ENCODE peak calls at places on chromosome 11, in four cellular contexts. L is dorsolateral prefrontal cortex, Z is foreskin keratinocyte, V is astrocyte of the cerebellum. U is an unnamed sample.

GRCh38 chr11:62353841-62354240 is 16.6 kb downstream of the ASRGL1 start:
- DNase-seq in V (no peak), Z (peak), L (no peak), U (no peak)

GRCh38 chr11:43959321-43959995 is 17.0 kb downstream of the C11orf96 start:
- DNase-seq in Z (no peak), L (no peak), V (no peak), U (no peak)

GRCh38 chr11:108881136-108881535 is 216.3 kb downstream of the DDX10 start:
- DNase-seq in Z (no peak), V (no peak), L (no peak), U (no peak)

GRCh38 chr11:123434262-123434661 is 4.2 kb downstream of the GRAMD1B start:
- DNase-seq in L (no peak), Z (no peak), V (no peak), U (peak)

GRCh38 chr11:106399075-106399500 is 321.6 kb downstream of the AASDHPPT start:
- DNase-seq in L (no peak), V (peak), Z (peak), U (no peak)

GRCh38 chr11:100830978-100831732 is 144.1 kb downstream of the ARHGAP42 start:
- DNase-seq in V (peak), L (no peak), Z (peak), U (no peak)

GRCh38 chr11:554824-555499 is 5.6 kb downstream of the LMNTD2 start:
- DNase-seq in L (no peak), V (no peak), Z (no peak), U (peak)

GRCh38 chr11:69320756-69321741 is 27.1 kb downstream of the MYEOV start:
- DNase-seq in L (no peak), Z (peak), V (no peak), U (no peak)

GRCh38 chr11:82405392-82405791 is 328.3 kb downstream of the FAM181B start:
- DNase-seq in L (no peak), Z (no peak), V (no peak), U (no peak)

GRCh38 chr11:36164522-36165250 is 124.5 kb downstream of the COMMD9 start:
- DNase-seq in Z (peak), L (no peak), V (no peak), U (no peak)

GRCh38 chr11:65489061-65489705 is 9.7 kb upstream of the MALAT1 start:
- DNase-seq in Z (no peak), V (no peak), L (peak), U (no peak)

GRCh38 chr11:83727251-83727650 is 441.1 kb upstream of the CCDC90B start:
- DNase-seq in L (no peak), V (no peak), Z (no peak), U (no peak)

GRCh38 chr11:126310229-126310991 is 6.5 kb downstream of the DCPS start:
- DNase-seq in V (peak), L (peak), Z (peak), U (peak)

GRCh38 chr11:69210660-69211035 is 54.9 kb downstream of the SMIM38 start:
- DNase-seq in L (no peak), V (no peak), Z (no peak), U (no peak)

GRCh38 chr11:87092159-87092558 is 54.4 kb downstream of the TMEM135 start:
- DNase-seq in L (no peak), Z (peak), V (no peak), U (no peak)

GRCh38 chr11:87252869-87253268 is 215.1 kb downstream of the TMEM135 start:
- DNase-seq in V (no peak), L (no peak), Z (no peak), U (no peak)

GRCh38 chr11:77471520-77472234 is 2.2 kb downstream of the PAK1 start:
- DNase-seq in Z (peak), V (no peak), L (no peak), U (peak)

GRCh38 chr11:114111369-114112042 is 52.0 kb downstream of the ZBTB16 start:
- DNase-seq in V (peak), Z (no peak), L (no peak), U (no peak)

GRCh38 chr11:95805869-95806268 is 15.6 kb downstream of the CEP57 start:
- DNase-seq in L (no peak), V (no peak), Z (no peak), U (no peak)

GRCh38 chr11:1760351-1761109 is 3.2 kb downstream of the CTSD start:
- DNase-seq in V (no peak), L (peak), Z (no peak), U (peak)

GRCh38 chr11:82038151-82038550 is 695.5 kb downstream of the FAM181B start:
- DNase-seq in V (no peak), L (no peak), Z (no peak), U (no peak)

GRCh38 chr11:30107899-30108298 is 91.1 kb upstream of the KCNA4 start:
- DNase-seq in Z (peak), L (no peak), V (peak), U (no peak)

GRCh38 chr11:34223021-34223813 is 117.8 kb downstream of the NAT10 start:
- DNase-seq in L (no peak), V (peak), Z (no peak), U (no peak)

GRCh38 chr11:37506516-37506915 is 908.5 kb upstream of the RAG2 start:
- DNase-seq in L (no peak), V (no peak), Z (no peak), U (no peak)

GRCh38 chr11:72755794-72756285 is 3.6 kb upstream of the ARAP1 start:
- DNase-seq in V (no peak), L (no peak), Z (no peak), U (no peak)

GRCh38 chr11:58900479-58901420 is 38.5 kb upstream of the GLYATL1 start:
- DNase-seq in Z (peak), L (peak), V (peak), U (peak)

GRCh38 chr11:81495699-81496292 is 1237.9 kb downstream of the FAM181B start:
- DNase-seq in Z (no peak), L (no peak), V (no peak), U (no peak)

GRCh38 chr11:44559207-44559943 is 6.1 kb upstream of the CD82 start:
- DNase-seq in L (no peak), V (no peak), Z (no peak), U (no peak)

GRCh38 chr11:70912226-70912840 is 340.0 kb downstream of the SHANK2 start:
- DNase-seq in L (no peak), V (no peak), Z (peak), U (no peak)

GRCh38 chr11:11170352-11171084 is 182.5 kb downstream of the CSNK2A3 start:
- DNase-seq in Z (no peak), V (no peak), L (no peak), U (no peak)

GRCh38 chr11:2481253-2481652 is 36.4 kb downstream of the KCNQ1 start:
- DNase-seq in L (no peak), Z (no peak), V (no peak), U (no peak)

GRCh38 chr11:128552783-128553661 is 34.3 kb downstream of the ETS1 start:
- DNase-seq in L (peak), Z (peak), V (no peak), U (no peak)

GRCh38 chr11:44775366-44776356 is 48.9 kb downstream of the TSPAN18 start:
- DNase-seq in L (no peak), V (no peak), Z (peak), U (peak)

GRCh38 chr11:10503217-10503616 is 37.8 kb downstream of the RNF141 start:
- DNase-seq in Z (no peak), V (no peak), L (no peak), U (no peak)

GRCh38 chr11:1484716-1485503 is 1.7 kb downstream of the MOB2 start:
- DNase-seq in Z (no peak), L (no peak), V (no peak), U (peak)

GRCh38 chr11:65572356-65573043 is at the start of gene FAM89B:
- DNase-seq in L (peak), V (peak), Z (peak), U (peak)

DNA sequence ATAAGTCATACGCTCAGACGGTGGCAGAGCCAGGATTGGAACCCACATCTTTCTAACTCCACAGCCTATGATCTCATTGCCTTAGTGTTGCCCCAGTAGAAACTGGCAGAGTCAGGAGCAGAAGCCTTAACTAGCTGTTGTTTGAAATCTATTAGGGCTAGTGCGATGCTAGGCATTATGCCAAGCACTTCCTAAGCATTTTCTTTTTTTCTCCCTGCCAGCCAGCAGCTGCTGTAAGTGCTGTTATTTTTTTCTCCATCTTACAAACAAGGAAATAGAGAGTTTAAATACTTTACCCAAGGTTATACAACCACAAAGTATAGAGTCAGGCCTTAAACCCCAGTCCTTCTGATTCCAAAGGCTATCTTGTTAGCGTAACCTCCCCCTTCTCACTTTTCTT is 161.0 kb upstream of the SORL1-AS1 start:
- DNase-seq in V (no peak), Z (no peak), L (no peak), U (no peak)
- TF ChIP-seq CTCF in V (no peak), Z (no peak), L (no peak), U (no peak)

DNA sequence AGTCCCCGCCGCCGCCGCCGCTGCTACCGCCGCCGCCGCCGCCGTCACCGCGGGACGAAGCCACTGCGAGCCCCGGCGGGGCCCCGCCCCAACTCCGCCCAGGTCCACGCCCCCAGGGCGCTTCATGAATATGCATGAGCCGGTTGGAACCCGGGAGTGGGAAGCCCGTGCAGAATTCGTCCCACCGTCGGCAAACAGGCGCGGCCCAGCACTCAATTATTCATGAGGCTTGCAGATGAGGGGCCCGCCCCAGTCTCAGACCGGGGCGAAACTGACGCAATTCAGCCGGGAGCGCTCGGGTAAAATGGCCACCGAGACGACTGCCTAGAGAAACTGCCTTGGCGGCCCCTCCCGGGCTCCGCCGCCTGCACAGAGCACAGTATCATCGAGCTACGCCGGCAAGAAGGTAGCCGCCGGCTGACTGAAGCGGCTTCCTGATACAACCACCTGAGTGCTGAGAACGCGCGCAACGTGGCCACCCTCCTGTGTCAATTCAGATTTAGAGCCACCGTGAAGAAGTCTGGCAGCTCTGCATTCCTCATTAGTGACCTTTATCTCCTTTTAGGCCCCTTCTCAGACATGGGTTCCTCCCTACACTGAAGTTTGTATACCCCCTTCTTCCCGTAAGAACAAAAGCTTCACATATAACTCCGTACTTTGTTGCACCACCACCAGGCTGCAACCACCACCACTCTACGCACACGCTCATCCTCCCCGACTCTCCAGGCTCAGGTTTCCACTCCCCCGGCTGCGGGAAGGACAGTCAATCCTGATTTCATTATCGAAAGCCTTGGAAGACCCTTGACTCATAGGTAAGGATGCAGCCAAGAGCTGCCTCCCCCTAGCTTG is at the start of gene TNKS1BP1:
- DNase-seq in L (peak), Z (peak), V (peak), U (peak)
- TF ChIP-seq CTCF in L (no peak), Z (no peak), V (peak), U (no peak)

DNA sequence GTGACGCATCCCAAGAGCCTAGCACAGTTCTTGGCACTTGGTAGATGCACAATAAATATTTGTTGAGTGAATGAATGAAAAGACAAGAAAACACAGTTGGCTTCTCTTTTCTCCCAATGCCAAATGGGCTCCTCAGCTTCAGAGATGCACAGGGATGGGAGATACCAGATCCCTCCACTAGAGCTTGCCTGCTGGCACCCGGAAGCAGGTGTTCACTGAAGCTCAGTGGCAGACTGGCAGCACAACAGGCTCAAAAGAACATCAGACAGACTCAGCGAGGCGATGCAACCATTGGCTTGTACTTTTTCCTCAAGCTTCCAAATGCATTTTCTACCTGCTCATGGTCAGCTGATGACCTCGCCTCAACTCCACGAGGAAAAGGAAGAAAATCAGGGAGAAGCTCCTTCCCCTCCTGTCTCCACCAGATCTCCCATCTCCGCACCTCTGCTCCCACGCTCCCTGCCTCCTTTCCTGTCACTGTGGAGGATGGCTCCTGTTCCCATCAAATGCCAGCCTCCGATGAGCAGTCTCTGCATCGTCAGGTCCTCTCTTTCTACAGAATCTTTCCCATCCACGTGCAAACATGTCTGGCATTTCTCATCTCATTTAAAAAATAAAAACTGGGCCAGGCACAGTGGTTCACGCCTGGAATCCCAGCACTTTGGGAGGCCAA is 5.8 kb downstream of the RAPSN start:
- DNase-seq in L (no peak), Z (no peak), V (no peak), U (no peak)
- TF ChIP-seq CTCF in L (no peak), Z (peak), V (peak), U (no peak)

GRCh38 chr11:119056397-119056999 is 507 bp downstream of the HYOU1 start:
- DNase-seq in L (no peak), V (no peak), Z (peak), U (peak)

GRCh38 chr11:119061256-119061655 is 4.3 kb upstream of the HYOU1 start:
- DNase-seq in L (no peak), V (no peak), Z (no peak), U (no peak)

GRCh38 chr11:119054418-119054817 is 2.6 kb downstream of the HYOU1 start:
- DNase-seq in Z (no peak), L (no peak), V (no peak), U (no peak)

GRCh38 chr11:119055901-119056300 is 1.1 kb downstream of the HYOU1 start:
- DNase-seq in V (no peak), Z (peak), L (no peak), U (no peak)

DNA sequence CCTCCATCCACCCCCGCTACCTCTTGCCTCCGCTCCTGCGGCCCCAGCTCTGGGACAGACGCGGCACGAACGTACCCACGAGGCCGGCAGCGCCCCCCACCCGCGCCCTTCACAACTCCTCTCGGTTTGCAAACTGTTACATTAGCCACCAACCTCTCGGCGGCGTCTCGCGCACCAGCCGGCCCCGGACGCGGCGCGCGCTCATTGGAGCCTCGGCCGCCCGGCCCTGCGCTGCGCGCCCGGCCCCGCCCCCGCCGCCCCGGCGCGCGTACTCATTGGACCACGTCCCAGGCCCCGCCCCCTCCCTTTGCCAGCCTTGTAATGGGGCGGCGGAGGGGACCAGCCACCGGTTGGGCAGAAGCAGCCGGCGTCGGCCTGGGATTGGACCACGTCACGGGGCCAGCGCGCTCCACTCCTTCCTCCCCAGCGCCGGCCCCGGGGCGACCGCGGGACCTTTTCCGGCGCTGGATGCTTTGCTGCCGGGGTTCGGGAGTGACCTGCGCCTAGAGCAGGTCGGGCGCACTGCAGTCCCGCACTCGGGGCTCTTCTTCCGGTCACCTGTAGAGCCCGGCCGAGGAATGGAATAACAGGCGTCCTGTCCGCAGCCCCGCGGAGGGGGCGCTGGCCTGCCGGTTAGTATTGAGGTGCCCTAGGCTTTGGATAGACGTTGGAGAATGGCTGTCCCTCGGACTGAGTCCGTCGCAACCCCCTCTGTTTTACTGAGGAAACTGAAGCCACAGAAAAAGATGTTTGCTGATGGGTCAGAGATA is at the start of gene HYOU1:
- DNase-seq in L (peak), V (peak), Z (peak), U (peak)
- TF ChIP-seq CTCF in L (no peak), V (peak), Z (peak), U (peak)

GRCh38 chr11:110022548-110022947 is 70.6 kb upstream of the ZC3H12C start:
- DNase-seq in Z (peak), V (no peak), L (no peak), U (no peak)
- TF ChIP-seq CTCF in Z (no peak), V (no peak), L (no peak), U (no peak)